ENCODE peak calls at places on chromosome 16, in four cellular contexts. V, X, N and C are unnamed samples.

GRCh38 chr16:72985148-72985882 is 62.6 kb downstream of the ZFHX3 start:
- DNase-seq in V (peak; percentile 87), X (peak; percentile 95), N (no peak), C (no peak)

GRCh38 chr16:65875362-65876199 is 490.9 kb upstream of the CDH5 start:
- DNase-seq in X (no peak), V (peak; percentile 8), N (no peak), C (no peak)

GRCh38 chr16:19898924-19899604 is 14.4 kb upstream of the GPRC5B start:
- DNase-seq in N (no peak), X (no peak), V (peak; percentile 62), C (peak; percentile 15)

GRCh38 chr16:59212492-59213024 is 478.4 kb upstream of the GOT2 start:
- DNase-seq in V (no peak), X (no peak), N (no peak), C (no peak)

GRCh38 chr16:4327782-4328579 is 12.1 kb downstream of the GLIS2 start:
- DNase-seq in N (peak; percentile 84), V (peak; percentile 82), X (no peak), C (no peak)

GRCh38 chr16:84553873-84554399 is 49.5 kb upstream of the MEAK7 start:
- DNase-seq in N (peak; percentile 9), V (no peak), X (no peak), C (no peak)

GRCh38 chr16:324451-325334 is 27.8 kb downstream of the AXIN1 start:
- DNase-seq in N (no peak), V (no peak), X (no peak), C (no peak)

GRCh38 chr16:48810803-48811453 is 200.9 kb upstream of the N4BP1 start:
- DNase-seq in N (no peak), X (no peak), V (no peak), C (no peak)

GRCh38 chr16:82439678-82440293 is 187.0 kb upstream of the CDH13 start:
- DNase-seq in V (peak; percentile 14), X (no peak), N (no peak), C (no peak)

GRCh38 chr16:48558269-48558915 is 51.6 kb downstream of the N4BP1 start:
- DNase-seq in X (no peak), N (no peak), V (peak; percentile 84), C (no peak)

GRCh38 chr16:11253009-11253994 is 2.7 kb downstream of the SOCS1 start:
- DNase-seq in V (no peak), N (no peak), X (no peak), C (no peak)

GRCh38 chr16:30747331-30747730 is 894 bp upstream of the PHKG2 start:
- DNase-seq in N (no peak), V (no peak), X (no peak), C (no peak)

GRCh38 chr16:29809850-29810698 is 1.9 kb upstream of the PRRT2 start:
- DNase-seq in V (no peak), N (no peak), X (no peak), C (no peak)

GRCh38 chr16:48720266-48720665 is 110.3 kb upstream of the N4BP1 start:
- DNase-seq in V (peak; percentile 10), N (no peak), X (no peak), C (no peak)

GRCh38 chr16:17305694-17306093 is 165.1 kb downstream of the XYLT1 start:
- DNase-seq in X (no peak), V (no peak), N (no peak), C (peak; percentile 35)

GRCh38 chr16:22214893-22215292 is 8.8 kb downstream of the EEF2K start:
- DNase-seq in X (no peak), V (no peak), N (no peak), C (no peak)

GRCh38 chr16:11025120-11025531 is 80.8 kb downstream of the CLEC16A start:
- DNase-seq in N (no peak), X (no peak), V (no peak), C (peak; percentile 56)

GRCh38 chr16:65624246-65624645 is 502.4 kb upstream of the CDH11 start:
- DNase-seq in X (no peak), V (no peak), N (no peak), C (no peak)

GRCh38 chr16:72561-73537 is at the start of gene RHBDF1:
- DNase-seq in V (peak; percentile 54), N (peak; percentile 72), X (no peak), C (no peak)

GRCh38 chr16:2079311-2079800 is 31.6 kb downstream of the TSC2 start:
- DNase-seq in V (no peak), X (no peak), N (no peak), C (no peak)

GRCh38 chr16:2079991-2080390 is 32.2 kb downstream of the TSC2 start:
- DNase-seq in X (no peak), N (no peak), V (no peak), C (no peak)

GRCh38 chr16:2077696-2078095 is 29.9 kb downstream of the TSC2 start:
- DNase-seq in V (no peak), N (no peak), X (no peak), C (no peak)

GRCh38 chr16:2078096-2078495 is 30.3 kb downstream of the TSC2 start:
- DNase-seq in V (no peak), X (no peak), N (no peak), C (no peak)

GRCh38 chr16:2078691-2079090 is 30.9 kb downstream of the TSC2 start:
- DNase-seq in X (no peak), N (no peak), V (no peak), C (no peak)
- H3K4me3 ChIP-seq in X (no peak overlapping the region), N (no peak overlapping the region), V (no peak overlapping the region), C (no peak overlapping the region)

DNA sequence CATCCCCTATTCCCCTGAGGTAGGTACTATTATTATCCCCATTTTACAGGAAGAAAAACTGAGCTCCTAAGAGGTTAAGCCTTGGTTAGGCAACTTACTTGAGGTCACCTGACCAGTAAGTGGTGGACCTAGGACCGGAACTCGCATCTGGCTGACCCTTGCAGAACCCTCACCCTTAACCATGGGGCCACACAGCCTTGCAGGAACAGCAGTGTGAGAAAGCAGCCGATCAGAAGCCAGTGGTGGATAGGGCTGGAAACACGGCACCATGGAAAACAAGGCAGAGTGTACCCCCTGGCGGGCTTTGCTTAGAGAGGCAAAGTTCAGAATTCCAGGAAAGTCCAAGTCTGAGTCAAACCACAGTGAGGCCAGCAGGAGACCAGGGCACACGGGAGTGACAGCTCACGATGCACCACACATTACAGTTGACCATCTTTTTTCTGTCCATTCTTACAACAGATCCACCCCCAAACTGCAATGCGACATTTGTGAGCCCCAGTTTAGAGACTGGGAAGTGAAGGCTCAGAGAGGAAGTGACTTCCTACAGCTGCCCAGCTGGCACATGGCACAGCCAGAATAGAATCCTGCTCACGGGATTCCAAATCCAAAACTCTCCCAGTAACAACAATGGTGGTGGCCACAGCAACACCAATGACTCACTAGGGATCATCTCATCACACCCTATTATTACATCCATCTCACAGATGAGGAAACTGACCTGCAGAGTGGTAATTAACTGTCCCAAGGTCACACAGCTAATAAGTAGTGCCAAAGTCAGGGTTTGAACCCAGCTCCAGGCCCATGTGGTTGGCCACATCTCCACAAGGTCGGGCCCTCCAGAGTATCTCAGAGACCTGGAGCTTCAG is 20.3 kb downstream of the KIFC3 start:
- DNase-seq in V (peak; percentile 55), N (peak; percentile 19), X (no peak), C (no peak)
- TF ChIP-seq CTCF in V (no peak), N (no peak), X (no peak), C (no peak)

DNA sequence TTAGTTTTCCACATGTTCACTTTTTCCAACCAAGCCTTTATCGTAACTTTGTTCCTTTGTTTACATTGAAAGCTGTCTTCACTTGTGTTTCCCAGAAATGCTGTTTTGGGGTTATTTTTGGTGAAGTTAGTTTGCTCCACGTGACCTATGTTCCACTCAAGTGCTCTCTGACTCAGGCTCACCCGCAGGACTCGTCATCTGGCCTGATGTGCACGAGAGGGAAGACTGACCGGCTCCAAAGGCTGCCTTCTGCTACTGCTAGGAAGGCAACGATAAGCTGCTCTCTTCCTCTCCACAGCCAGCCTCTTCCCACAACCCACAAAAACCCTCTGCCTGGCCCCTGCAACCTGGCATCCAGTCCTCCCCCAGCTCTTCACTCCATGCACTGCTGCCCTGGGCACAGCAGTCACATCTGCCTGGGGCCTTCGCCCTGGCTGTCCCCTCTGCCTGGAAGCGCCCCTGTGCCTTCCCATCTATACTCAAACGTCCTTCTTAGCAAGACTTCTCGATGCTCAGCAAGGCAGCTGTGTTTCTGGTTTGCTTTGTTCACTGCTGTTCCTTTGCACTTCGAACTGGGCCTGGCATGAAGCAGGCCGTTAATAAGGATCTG is 28.0 kb downstream of the ZCCHC14 start:
- DNase-seq in V (peak; percentile 92), X (peak; percentile 94), N (peak; percentile 75), C (no peak)
- H3K4me3 ChIP-seq in V (peak overlapping the region; percentile 4), X (peak overlapping the region; percentile 34), N (peak overlapping the region; percentile 28), C (no peak overlapping the region)

DNA sequence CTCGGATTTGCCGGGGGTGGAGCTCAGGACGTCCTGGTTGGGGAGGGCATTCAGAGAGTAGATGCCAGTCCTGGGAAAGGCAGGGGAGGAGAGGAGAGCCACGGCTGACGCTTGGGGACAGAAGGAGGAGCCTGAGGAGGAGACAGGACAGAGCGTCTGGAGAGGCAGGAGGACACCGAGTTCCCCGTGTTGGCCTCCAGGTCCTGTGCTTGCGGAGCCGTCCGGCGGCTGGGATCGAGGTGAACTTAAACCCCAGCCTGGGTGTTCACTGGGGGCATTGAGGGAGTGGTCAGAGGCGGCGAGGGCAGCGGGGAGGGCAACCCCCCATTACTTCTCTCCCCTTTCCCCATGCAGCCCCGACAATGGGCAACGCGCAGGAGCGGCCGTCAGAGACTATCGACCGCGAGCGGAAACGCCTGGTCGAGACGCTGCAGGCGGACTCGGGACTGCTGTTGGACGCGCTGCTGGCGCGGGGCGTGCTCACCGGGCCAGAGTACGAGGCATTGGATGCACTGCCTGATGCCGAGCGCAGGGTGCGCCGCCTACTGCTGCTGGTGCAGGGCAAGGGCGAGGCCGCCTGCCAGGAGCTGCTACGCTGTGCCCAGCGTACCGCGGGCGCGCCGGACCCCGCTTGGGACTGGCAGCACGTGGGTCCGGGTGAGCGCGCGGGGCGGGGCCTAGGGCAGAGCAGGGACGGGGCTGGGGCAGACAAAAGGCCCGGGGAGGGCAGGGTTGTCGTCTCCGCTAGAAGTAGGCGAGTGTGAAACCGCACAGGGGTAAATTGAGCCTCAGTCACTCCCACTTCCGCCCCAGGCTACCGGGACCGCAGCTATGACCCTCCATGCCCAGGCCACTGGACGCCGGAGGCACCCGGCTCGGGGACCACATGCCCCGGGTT is 3.7 kb downstream of the NOL3 start:
- DNase-seq in V (peak; percentile 85), X (no peak), N (peak; percentile 93), C (no peak)
- TF ChIP-seq CTCF in V (peak; percentile 27), X (no peak), N (peak; percentile 44), C (peak; percentile 13)

GRCh38 chr16:2028146-2028545 is 1.4 kb downstream of the NHERF2 start:
- DNase-seq in X (no peak), V (no peak), N (no peak), C (no peak)
- H3K4me3 ChIP-seq in X (peak overlapping the region; percentile 81), V (peak overlapping the region; percentile 55), N (peak overlapping the region; percentile 84), C (no peak overlapping the region)